ENCODE peak calls at places on chromosome 3, in five cellular contexts. One of them, this sample, is unnamed.

GRCh38 chr3:136954246-136954645 is 3.5 kb upstream of the IL20RB start:
- DNase-seq in right lobe of liver: no peak
- DNase-seq in upper lobe of right lung: no peak
- DNase-seq in GM23338: no peak
- DNase-seq in breast epithelium: no peak
- DNase-seq in this sample: no peak

GRCh38 chr3:196554205-196554604 is 14.1 kb downstream of the WDR53 start:
- DNase-seq in right lobe of liver: no peak
- DNase-seq in upper lobe of right lung: no peak
- DNase-seq in GM23338: no peak
- DNase-seq in breast epithelium: no peak
- DNase-seq in this sample: no peak

GRCh38 chr3:105304487-105304886 is 62.2 kb upstream of the ALCAM start:
- DNase-seq in right lobe of liver: no peak
- DNase-seq in upper lobe of right lung: no peak
- DNase-seq in GM23338: no peak
- DNase-seq in breast epithelium: no peak
- DNase-seq in this sample: no peak

GRCh38 chr3:149494759-149495580 is 20.5 kb downstream of the TM4SF4 start:
- DNase-seq in right lobe of liver: no peak
- DNase-seq in upper lobe of right lung: no peak
- DNase-seq in GM23338: no peak
- DNase-seq in breast epithelium: no peak
- DNase-seq in this sample: no peak

GRCh38 chr3:39937315-39937714 is 127.9 kb downstream of the MYRIP start:
- DNase-seq in right lobe of liver: no peak
- DNase-seq in upper lobe of right lung: no peak
- DNase-seq in GM23338: no peak
- DNase-seq in breast epithelium: no peak
- DNase-seq in this sample: no peak

GRCh38 chr3:32883817-32884216 is 66.0 kb downstream of the TRIM71 start:
- DNase-seq in right lobe of liver: no peak
- DNase-seq in upper lobe of right lung: no peak
- DNase-seq in GM23338: no peak
- DNase-seq in breast epithelium: no peak
- DNase-seq in this sample: no peak

GRCh38 chr3:150132101-150132749 is 161.5 kb upstream of the PFN2 start:
- DNase-seq in right lobe of liver: no peak
- DNase-seq in upper lobe of right lung: no peak
- DNase-seq in GM23338: no peak
- DNase-seq in breast epithelium: no peak
- DNase-seq in this sample: no peak

GRCh38 chr3:128551464-128551863 is 58.5 kb upstream of the GATA2 start:
- DNase-seq in right lobe of liver: no peak
- DNase-seq in upper lobe of right lung: peak; percentile 40
- DNase-seq in GM23338: no peak
- DNase-seq in breast epithelium: peak; percentile 22
- DNase-seq in this sample: no peak

GRCh38 chr3:177262396-177262795 is 65.1 kb upstream of the TBL1XR1 start:
- DNase-seq in right lobe of liver: no peak
- DNase-seq in upper lobe of right lung: no peak
- DNase-seq in GM23338: peak; percentile 44
- DNase-seq in breast epithelium: no peak
- DNase-seq in this sample: peak; percentile 27

GRCh38 chr3:13549513-13550256 is 760 bp downstream of the FBLN2 start:
- DNase-seq in right lobe of liver: no peak
- DNase-seq in upper lobe of right lung: no peak
- DNase-seq in GM23338: no peak
- DNase-seq in breast epithelium: no peak
- DNase-seq in this sample: no peak

GRCh38 chr3:128800241-128801187 is 74.5 kb downstream of the RAB7A start:
- DNase-seq in right lobe of liver: no peak
- DNase-seq in upper lobe of right lung: no peak
- DNase-seq in GM23338: no peak
- DNase-seq in breast epithelium: no peak
- DNase-seq in this sample: no peak

GRCh38 chr3:159025733-159026132 is 223.9 kb downstream of the MFSD1 start:
- DNase-seq in right lobe of liver: no peak
- DNase-seq in upper lobe of right lung: no peak
- DNase-seq in GM23338: no peak
- DNase-seq in breast epithelium: no peak
- DNase-seq in this sample: no peak
- TF ChIP-seq CTCF in right lobe of liver: no peak
- TF ChIP-seq CTCF in upper lobe of right lung: no peak
- TF ChIP-seq CTCF in GM23338: no peak
- TF ChIP-seq CTCF in breast epithelium: no peak
- TF ChIP-seq CTCF in this sample: no peak

DNA sequence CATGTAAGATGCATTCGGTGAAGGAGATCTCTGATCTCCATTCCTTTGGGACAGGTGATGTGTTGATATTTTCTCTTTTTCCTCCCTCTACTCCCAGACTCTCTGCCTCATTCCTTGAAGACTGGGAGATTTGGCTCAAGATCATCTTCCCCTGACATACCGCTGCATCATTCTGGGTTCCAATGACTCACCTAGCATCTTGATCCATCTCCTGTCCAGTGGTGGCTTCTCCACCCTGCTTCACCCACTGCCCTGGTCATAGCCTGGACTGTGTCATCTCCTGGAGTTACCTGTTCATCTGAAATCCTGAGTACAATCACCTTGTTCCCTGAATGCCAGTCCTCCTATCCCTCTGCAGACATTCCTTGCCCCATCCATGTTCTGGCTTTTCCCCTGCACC is 57.4 kb upstream of the TRAK1 start:
- DNase-seq in right lobe of liver: no peak
- DNase-seq in upper lobe of right lung: no peak
- DNase-seq in GM23338: no peak
- DNase-seq in breast epithelium: no peak
- DNase-seq in this sample: no peak
- H3K36me3 ChIP-seq in right lobe of liver: no peaks in the 10 kb centered on the region
- H3K36me3 ChIP-seq in upper lobe of right lung: no peaks in the 10 kb centered on the region
- H3K36me3 ChIP-seq in GM23338: no peaks in the 10 kb centered on the region
- H3K36me3 ChIP-seq in breast epithelium: no peaks in the 10 kb centered on the region
- H3K36me3 ChIP-seq in this sample: no peaks in the 10 kb centered on the region

DNA sequence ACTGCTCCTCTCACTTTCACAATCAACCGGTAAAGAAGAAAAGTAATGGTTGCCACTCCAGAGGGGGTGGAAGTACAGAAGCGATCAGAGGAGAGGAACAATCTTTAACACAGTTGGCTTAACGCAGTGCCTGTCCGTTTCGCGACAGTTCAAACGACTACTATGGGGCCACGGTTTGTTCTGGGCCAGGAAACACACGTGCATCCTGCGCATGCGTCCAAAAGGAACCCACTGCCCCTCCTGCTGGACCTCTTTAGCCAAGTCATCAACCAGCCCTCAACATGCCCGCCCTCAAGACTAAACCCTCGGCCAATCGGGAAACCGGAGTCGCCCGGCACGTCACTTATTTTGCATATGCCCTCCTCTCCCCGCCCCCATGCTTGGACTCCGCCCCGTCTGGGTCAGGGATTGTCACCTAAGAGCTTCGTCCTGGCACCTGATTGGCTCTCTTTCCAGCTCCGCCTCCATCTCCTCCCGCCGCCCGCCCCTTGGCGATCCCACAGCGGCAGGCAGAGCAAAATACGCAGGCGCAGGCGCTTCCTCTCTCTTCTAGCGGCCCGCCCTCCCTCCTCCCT is 345 bp upstream of the CDV3 start:
- DNase-seq in right lobe of liver: peak; percentile 100
- DNase-seq in upper lobe of right lung: peak; percentile 100
- DNase-seq in GM23338: peak; percentile 100
- DNase-seq in breast epithelium: peak; percentile 100
- DNase-seq in this sample: peak; percentile 100
- TF ChIP-seq CTCF in right lobe of liver: peak; percentile 23
- TF ChIP-seq CTCF in upper lobe of right lung: peak; percentile 29
- TF ChIP-seq CTCF in GM23338: no peak
- TF ChIP-seq CTCF in breast epithelium: peak; percentile 41
- TF ChIP-seq CTCF in this sample: no peak

GRCh38 chr3:63988943-63989342 is 34.4 kb downstream of the PSMD6 start:
- DNase-seq in right lobe of liver: no peak
- DNase-seq in upper lobe of right lung: no peak
- DNase-seq in GM23338: no peak
- DNase-seq in breast epithelium: no peak
- DNase-seq in this sample: no peak
- H3K36me3 ChIP-seq in right lobe of liver: peaks cover 46% of the 10 kb centered on the region
- H3K36me3 ChIP-seq in upper lobe of right lung: peaks cover 90% of the 10 kb centered on the region
- H3K36me3 ChIP-seq in GM23338: peaks cover 4% of the 10 kb centered on the region
- H3K36me3 ChIP-seq in breast epithelium: no peaks in the 10 kb centered on the region
- H3K36me3 ChIP-seq in this sample: no peaks in the 10 kb centered on the region

DNA sequence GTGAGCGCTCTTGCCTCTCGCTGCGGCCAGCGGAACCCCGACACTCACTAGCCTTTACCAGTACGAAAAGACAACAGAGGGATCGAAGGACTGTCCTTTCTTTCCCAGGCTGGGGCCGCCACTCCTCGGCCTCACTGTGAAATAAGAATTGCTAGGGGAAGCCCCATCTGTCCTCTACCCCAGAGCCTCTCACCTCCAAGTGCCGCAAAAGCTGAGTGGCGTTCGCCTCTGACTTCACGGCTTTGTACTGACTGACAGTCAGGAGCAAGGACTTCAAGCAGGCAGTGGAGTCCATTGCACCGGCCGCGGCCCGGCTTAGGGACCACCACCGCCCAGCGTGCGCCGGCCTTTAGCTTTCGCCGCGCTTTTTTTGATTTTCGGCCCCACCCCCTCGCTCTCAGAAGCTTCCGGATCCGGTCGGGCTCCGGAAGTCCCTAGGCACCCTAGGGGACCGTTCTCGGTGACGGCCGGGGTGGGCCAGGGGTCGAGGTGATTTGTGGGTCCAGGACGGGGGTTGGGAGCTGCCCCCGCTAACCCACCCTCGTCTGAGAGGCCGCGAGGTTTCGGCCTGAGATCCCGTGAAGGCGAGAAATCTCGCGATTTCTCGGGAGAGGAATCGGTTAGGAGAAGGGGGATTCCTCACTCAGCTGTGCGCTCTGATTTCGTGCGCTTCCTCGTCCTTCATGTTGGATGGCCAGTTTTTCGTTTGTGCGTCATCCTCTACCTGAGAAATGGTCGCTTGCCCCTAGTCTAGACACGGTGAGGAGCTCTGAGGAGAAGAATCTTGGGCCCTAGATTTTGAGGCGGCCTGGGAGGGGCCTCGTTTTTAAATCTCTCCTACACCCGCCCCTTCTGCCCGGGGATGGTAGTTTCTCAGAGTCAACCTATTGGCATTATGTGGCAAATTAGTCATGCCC is at the start of the genes CIP2A and DZIP3:
- DNase-seq in right lobe of liver: peak; percentile 87
- DNase-seq in upper lobe of right lung: peak; percentile 92
- DNase-seq in GM23338: peak; percentile 98
- DNase-seq in breast epithelium: peak; percentile 66
- DNase-seq in this sample: peak; percentile 97
- TF ChIP-seq CTCF in right lobe of liver: no peak
- TF ChIP-seq CTCF in upper lobe of right lung: peak; percentile 16
- TF ChIP-seq CTCF in GM23338: no peak
- TF ChIP-seq CTCF in breast epithelium: no peak
- TF ChIP-seq CTCF in this sample: no peak

GRCh38 chr3:139353920-139354556 is 10.2 kb downstream of the MRPS22 start:
- DNase-seq in right lobe of liver: no peak
- DNase-seq in upper lobe of right lung: no peak
- DNase-seq in GM23338: peak; percentile 74
- DNase-seq in breast epithelium: no peak
- DNase-seq in this sample: peak; percentile 64

GRCh38 chr3:139355937-139356336 is 12.1 kb downstream of the MRPS22 start:
- DNase-seq in right lobe of liver: no peak
- DNase-seq in upper lobe of right lung: no peak
- DNase-seq in GM23338: no peak
- DNase-seq in breast epithelium: no peak
- DNase-seq in this sample: no peak

GRCh38 chr3:139357899-139358298 is 14.1 kb downstream of the MRPS22 start:
- DNase-seq in right lobe of liver: no peak
- DNase-seq in upper lobe of right lung: no peak
- DNase-seq in GM23338: no peak
- DNase-seq in breast epithelium: no peak
- DNase-seq in this sample: no peak

GRCh38 chr3:139354661-139355060 is 10.8 kb downstream of the MRPS22 start:
- DNase-seq in right lobe of liver: no peak
- DNase-seq in upper lobe of right lung: no peak
- DNase-seq in GM23338: no peak
- DNase-seq in breast epithelium: no peak
- DNase-seq in this sample: no peak

DNA sequence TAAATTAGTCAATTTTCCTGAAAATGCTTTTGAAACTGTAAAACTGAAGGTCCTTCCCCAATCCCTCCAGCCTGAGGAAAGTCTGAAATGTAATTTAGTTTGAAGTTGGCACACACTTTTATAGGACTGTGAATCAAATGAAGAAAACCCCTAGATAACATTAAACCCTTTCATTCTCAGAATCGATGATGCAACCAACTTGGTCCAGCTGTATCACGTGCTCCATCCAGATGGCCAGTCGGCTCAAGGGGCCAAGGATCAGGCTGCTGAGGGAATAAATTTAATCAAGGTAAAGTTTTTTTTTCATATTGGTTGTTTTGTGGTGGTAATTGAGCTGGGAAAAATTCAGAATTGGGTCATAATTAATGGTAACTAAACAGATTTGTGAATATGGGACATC is 11.7 kb downstream of the MRPS22 start:
- DNase-seq in right lobe of liver: no peak
- DNase-seq in upper lobe of right lung: no peak
- DNase-seq in GM23338: no peak
- DNase-seq in breast epithelium: no peak
- DNase-seq in this sample: no peak
- H3K36me3 ChIP-seq in right lobe of liver: peaks cover 62% of the 10 kb centered on the region
- H3K36me3 ChIP-seq in upper lobe of right lung: peaks cover 100% of the 10 kb centered on the region
- H3K36me3 ChIP-seq in GM23338: peaks cover 33% of the 10 kb centered on the region
- H3K36me3 ChIP-seq in breast epithelium: no peaks in the 10 kb centered on the region
- H3K36me3 ChIP-seq in this sample: peaks cover 3% of the 10 kb centered on the region

This sample was measured in Caco-2.